ENCODE peak calls at places on chromosome 22, in ten cellular contexts. T, Y, O, S, P, I, H, A, F and V are unnamed samples.

GRCh38 chr22:32574397-32574796 is 99.8 kb downstream of the FBXO7 start:
- DNase-seq in P (peak), O (no peak), H (no peak), S (no peak), A (no peak), Y (no peak), I (peak), F (no peak), T (no peak), V (no peak)

GRCh38 chr22:43197271-43197941 is 10.5 kb upstream of the TTLL12 start:
- DNase-seq in S (no peak), P (no peak), F (no peak), O (no peak), H (peak), T (no peak), I (no peak), Y (peak), A (no peak), V (no peak)

GRCh38 chr22:48414662-48415061 is 1413.0 kb downstream of the BRD1 start:
- DNase-seq in H (no peak), T (no peak), I (no peak), F (no peak), O (no peak), P (no peak), A (no peak), Y (no peak), S (no peak), V (no peak)

GRCh38 chr22:49211176-49211575 is 616.5 kb downstream of the BRD1 start:
- DNase-seq in T (no peak), Y (no peak), F (no peak), H (no peak), P (no peak), I (no peak), O (no peak), S (no peak), A (no peak), V (no peak)

GRCh38 chr22:39628563-39629080 is 58.1 kb downstream of the CACNA1I start:
- DNase-seq in Y (no peak), O (no peak), A (no peak), H (no peak), S (no peak), I (no peak), F (no peak), P (no peak), T (no peak), V (no peak)

GRCh38 chr22:24938741-24939341 is 7.7 kb downstream of the LHFPL7 start:
- DNase-seq in I (peak), Y (peak), A (peak), P (peak), F (no peak), T (peak), S (peak), H (peak), O (peak), V (peak)

GRCh38 chr22:42939451-42939881 is 75.5 kb downstream of the PACSIN2 start:
- DNase-seq in O (no peak), F (no peak), H (no peak), P (no peak), I (no peak), Y (peak), A (no peak), S (peak), T (no peak), V (peak)

GRCh38 chr22:29342577-29343312 is 27.2 kb upstream of the RASL10A start:
- DNase-seq in A (no peak), F (no peak), I (no peak), Y (no peak), T (no peak), O (no peak), H (no peak), S (no peak), P (no peak), V (no peak)

GRCh38 chr22:34055525-34056200 is 135.4 kb upstream of the LARGE1 start:
- DNase-seq in I (no peak), F (no peak), O (no peak), P (peak), H (no peak), A (peak), T (no peak), Y (peak), S (peak), V (no peak)

GRCh38 chr22:42217752-42218280 is 52.6 kb downstream of the TCF20 start:
- DNase-seq in H (no peak), F (no peak), P (no peak), T (no peak), A (no peak), O (no peak), I (no peak), Y (no peak), S (no peak), V (no peak)

GRCh38 chr22:41048791-41049717 is 43.3 kb upstream of the EP300 start:
- DNase-seq in S (peak), I (no peak), H (peak), P (peak), O (no peak), T (no peak), F (no peak), A (no peak), Y (peak), V (peak)

GRCh38 chr22:26828311-26828710 is 170.9 kb downstream of the MIAT start:
- DNase-seq in H (no peak), F (no peak), A (no peak), I (no peak), S (no peak), O (no peak), Y (peak), T (no peak), P (no peak), V (no peak)

GRCh38 chr22:35380537-35381423 is at the start of gene HMOX1:
- DNase-seq in T (peak), H (peak), F (peak), P (peak), A (peak), O (peak), I (peak), Y (peak), S (peak), V (peak)

GRCh38 chr22:43004362-43005035 is 10.4 kb downstream of the PACSIN2 start:
- DNase-seq in A (no peak), S (no peak), F (no peak), O (no peak), P (peak), I (peak), Y (peak), H (peak), T (no peak), V (peak)

GRCh38 chr22:29517215-29517908 is 36.2 kb downstream of the THOC5 start:
- DNase-seq in P (no peak), T (no peak), O (no peak), F (no peak), S (no peak), A (peak), H (no peak), Y (no peak), I (no peak), V (no peak)

GRCh38 chr22:28019360-28019759 is 100.3 kb upstream of the PITPNB start:
- DNase-seq in F (no peak), Y (peak), O (no peak), H (no peak), S (no peak), P (no peak), I (no peak), T (no peak), A (no peak), V (no peak)

GRCh38 chr22:26259510-26259909 is 90.2 kb downstream of the SEZ6L start:
- DNase-seq in H (peak), Y (peak), F (no peak), A (no peak), S (peak), T (no peak), P (peak), O (peak), I (no peak), V (no peak)

GRCh38 chr22:45671051-45671782 is 417 bp upstream of the ATXN10 start:
- DNase-seq in O (no peak), H (no peak), P (peak), A (no peak), S (peak), I (no peak), T (no peak), F (no peak), Y (no peak), V (peak)

GRCh38 chr22:28282346-28282745 is 363.3 kb upstream of the PITPNB start:
- DNase-seq in T (no peak), A (no peak), I (no peak), F (no peak), S (no peak), O (no peak), Y (no peak), P (no peak), H (peak), V (no peak)